ENCODE peak calls at places on chromosome 14, in six cellular contexts. A is kidney tubule cell, G is brain microvascular endothelial cell, Z is glutamatergic neuron, X is colonic mucosa, Q is T-helper 2 cell. Y is an unnamed sample.

GRCh38 chr14:64577211-64577610 is 27.4 kb downstream of the PPP1R36 start:
- DNase-seq in A (no peak), G (no peak), Z (no peak), X (no peak), Q (no peak), Y (no peak)

GRCh38 chr14:92719890-92720323 is 28.5 kb downstream of the LGMN start:
- DNase-seq in A (no peak), G (peak; percentile 6), Z (no peak), X (peak; percentile 88), Q (no peak), Y (no peak)

GRCh38 chr14:76918176-76918750 is 92.1 kb downstream of the LRRC74A start:
- DNase-seq in A (no peak), G (peak; percentile 70), Z (no peak), X (peak; percentile 56), Q (no peak), Y (no peak)

GRCh38 chr14:99687284-99688209 is 3.4 kb downstream of the CYP46A1 start:
- DNase-seq in A (peak; percentile 25), G (no peak), Z (no peak), X (peak; percentile 25), Q (no peak), Y (no peak)

GRCh38 chr14:101064718-101065117 is 161.2 kb upstream of the RTL1 start:
- DNase-seq in A (no peak), G (no peak), Z (no peak), X (no peak), Q (no peak), Y (no peak)

GRCh38 chr14:31241450-31242114 is 34.0 kb upstream of the HECTD1 start:
- DNase-seq in A (no peak), G (peak; percentile 3), Z (no peak), X (peak; percentile 18), Q (no peak), Y (no peak)

GRCh38 chr14:34554540-34555250 is 15.2 kb upstream of the EAPP start:
- DNase-seq in A (peak; percentile 67), G (no peak), Z (no peak), X (peak; percentile 45), Q (no peak), Y (no peak)

GRCh38 chr14:29320261-29320660 is 553.7 kb downstream of the FOXG1 start:
- DNase-seq in A (peak; percentile 43), G (peak; percentile 32), Z (no peak), X (no peak), Q (no peak), Y (no peak)

GRCh38 chr14:99946652-99947489 is 118.4 kb upstream of the EVL start:
- DNase-seq in A (peak; percentile 18), G (no peak), Z (peak; percentile 80), X (peak; percentile 38), Q (peak; percentile 24), Y (no peak)

GRCh38 chr14:65366802-65367570 is 45.5 kb upstream of the FUT8 start:
- DNase-seq in A (no peak), G (no peak), Z (no peak), X (no peak), Q (no peak), Y (no peak)

GRCh38 chr14:100909439-100909838 is 5.9 kb upstream of the RTL1 start:
- DNase-seq in A (no peak), G (no peak), Z (no peak), X (no peak), Q (no peak), Y (no peak)

GRCh38 chr14:50808053-50808452 is 22.9 kb downstream of the NIN start:
- DNase-seq in A (no peak), G (no peak), Z (no peak), X (no peak), Q (no peak), Y (no peak)

GRCh38 chr14:91350813-91351507 is 66.7 kb downstream of the CCDC88C start:
- DNase-seq in A (peak; percentile 31), G (peak; percentile 18), Z (no peak), X (no peak), Q (no peak), Y (no peak)

GRCh38 chr14:54676822-54677708 is 110.1 kb downstream of the SAMD4A start:
- DNase-seq in A (peak; percentile 93), G (peak; percentile 92), Z (no peak), X (no peak), Q (no peak), Y (no peak)

GRCh38 chr14:91381801-91382670 is 35.6 kb downstream of the CCDC88C start:
- DNase-seq in A (no peak), G (no peak), Z (no peak), X (no peak), Q (no peak), Y (no peak)

GRCh38 chr14:104035300-104035699 is 50.2 kb upstream of the ASPG start:
- DNase-seq in A (no peak), G (no peak), Z (no peak), X (no peak), Q (no peak), Y (no peak)

GRCh38 chr14:59055439-59056045 is 132.9 kb upstream of the DAAM1 start:
- DNase-seq in A (peak; percentile 62), G (peak; percentile 58), Z (no peak), X (peak; percentile 37), Q (no peak), Y (no peak)

GRCh38 chr14:24712909-24713308 is 78.9 kb upstream of the GZMB start:
- DNase-seq in A (no peak), G (no peak), Z (no peak), X (no peak), Q (no peak), Y (no peak)

GRCh38 chr14:90274808-90275454 is 18.6 kb downstream of the PSMC1 start:
- DNase-seq in A (peak; percentile 58), G (peak; percentile 88), Z (no peak), X (no peak), Q (no peak), Y (no peak)

GRCh38 chr14:38384746-38385145 is 128.9 kb upstream of the CLEC14A start:
- DNase-seq in A (no peak), G (no peak), Z (no peak), X (no peak), Q (no peak), Y (no peak)

GRCh38 chr14:49598182-49598478 is 610 bp upstream of the LRR1 start:
- DNase-seq in A (no peak), G (no peak), Z (peak; percentile 28), X (peak; percentile 53), Q (no peak), Y (no peak)

GRCh38 chr14:72801381-72801812 is 92.5 kb downstream of the DPF3 start:
- DNase-seq in A (peak; percentile 97), G (peak; percentile 95), Z (no peak), X (no peak), Q (no peak), Y (no peak)